ENCODE peak calls at places on chromosomes 3 and 15, in eight cellular contexts. One of them, this sample, is unnamed.

GRCh38 chr15:69414702-69415161 is 583 bp downstream of the KIF23 start:
- DNase-seq in dorsolateral prefrontal cortex: no peak
- DNase-seq in HTR-8/SVneo: peak
- DNase-seq in breast epithelium: peak
- DNase-seq in NCI-H1417: peak
- DNase-seq in ovary: peak
- DNase-seq in HCEC 1CT: peak
- DNase-seq in retina: peak
- DNase-seq in this sample: peak

GRCh38 chr15:58590236-58590635 is 158.4 kb downstream of the LIPC start:
- DNase-seq in dorsolateral prefrontal cortex: no peak
- DNase-seq in HTR-8/SVneo: no peak
- DNase-seq in breast epithelium: no peak
- DNase-seq in NCI-H1417: no peak
- DNase-seq in ovary: no peak
- DNase-seq in HCEC 1CT: no peak
- DNase-seq in retina: no peak
- DNase-seq in this sample: no peak

GRCh38 chr3:59641169-59641914 is 591.5 kb upstream of the CFAP20DC start:
- DNase-seq in dorsolateral prefrontal cortex: no peak
- DNase-seq in HTR-8/SVneo: no peak
- DNase-seq in breast epithelium: peak
- DNase-seq in NCI-H1417: no peak
- DNase-seq in ovary: no peak
- DNase-seq in HCEC 1CT: no peak
- DNase-seq in retina: no peak
- DNase-seq in this sample: no peak

GRCh38 chr3:47017504-47018268 is 38.2 kb downstream of the NBEAL2 start:
- DNase-seq in dorsolateral prefrontal cortex: no peak
- DNase-seq in HTR-8/SVneo: no peak
- DNase-seq in breast epithelium: no peak
- DNase-seq in NCI-H1417: no peak
- DNase-seq in ovary: no peak
- DNase-seq in HCEC 1CT: no peak
- DNase-seq in retina: no peak
- DNase-seq in this sample: peak

GRCh38 chr3:188948658-188949400 is 222.9 kb upstream of the TPRG1 start:
- DNase-seq in dorsolateral prefrontal cortex: peak
- DNase-seq in HTR-8/SVneo: no peak
- DNase-seq in breast epithelium: peak
- DNase-seq in NCI-H1417: no peak
- DNase-seq in ovary: no peak
- DNase-seq in HCEC 1CT: peak
- DNase-seq in retina: no peak
- DNase-seq in this sample: no peak

GRCh38 chr15:89964555-89964954 is 36.6 kb upstream of the ZNF710 start:
- DNase-seq in dorsolateral prefrontal cortex: no peak
- DNase-seq in HTR-8/SVneo: no peak
- DNase-seq in breast epithelium: no peak
- DNase-seq in NCI-H1417: peak
- DNase-seq in ovary: no peak
- DNase-seq in HCEC 1CT: no peak
- DNase-seq in retina: no peak
- DNase-seq in this sample: no peak

GRCh38 chr3:151011427-151011826 is 38.9 kb upstream of the CLRN1 start:
- DNase-seq in dorsolateral prefrontal cortex: no peak
- DNase-seq in HTR-8/SVneo: no peak
- DNase-seq in breast epithelium: no peak
- DNase-seq in NCI-H1417: peak
- DNase-seq in ovary: no peak
- DNase-seq in HCEC 1CT: peak
- DNase-seq in retina: peak
- DNase-seq in this sample: no peak

GRCh38 chr15:52163321-52164190 is 27.6 kb downstream of the GNB5 start:
- DNase-seq in dorsolateral prefrontal cortex: no peak
- DNase-seq in HTR-8/SVneo: no peak
- DNase-seq in breast epithelium: no peak
- DNase-seq in NCI-H1417: no peak
- DNase-seq in ovary: no peak
- DNase-seq in HCEC 1CT: no peak
- DNase-seq in retina: no peak
- DNase-seq in this sample: no peak

GRCh38 chr15:70556804-70557203 is 206.6 kb downstream of the UACA start:
- DNase-seq in dorsolateral prefrontal cortex: no peak
- DNase-seq in HTR-8/SVneo: no peak
- DNase-seq in breast epithelium: peak
- DNase-seq in NCI-H1417: no peak
- DNase-seq in ovary: no peak
- DNase-seq in HCEC 1CT: no peak
- DNase-seq in retina: no peak
- DNase-seq in this sample: no peak

GRCh38 chr3:13411186-13411860 is 8.8 kb downstream of the NUP210 start:
- DNase-seq in dorsolateral prefrontal cortex: no peak
- DNase-seq in HTR-8/SVneo: no peak
- DNase-seq in breast epithelium: no peak
- DNase-seq in NCI-H1417: peak
- DNase-seq in ovary: no peak
- DNase-seq in HCEC 1CT: no peak
- DNase-seq in retina: no peak
- DNase-seq in this sample: no peak

GRCh38 chr3:197718904-197719303 is 17.8 kb downstream of the RUBCN start:
- DNase-seq in dorsolateral prefrontal cortex: no peak
- DNase-seq in HTR-8/SVneo: peak
- DNase-seq in breast epithelium: no peak
- DNase-seq in NCI-H1417: no peak
- DNase-seq in ovary: no peak
- DNase-seq in HCEC 1CT: peak
- DNase-seq in retina: no peak
- DNase-seq in this sample: peak

GRCh38 chr3:109532257-109533216 is 195.2 kb upstream of the DPPA4 start:
- DNase-seq in dorsolateral prefrontal cortex: peak
- DNase-seq in HTR-8/SVneo: no peak
- DNase-seq in breast epithelium: no peak
- DNase-seq in NCI-H1417: peak
- DNase-seq in ovary: no peak
- DNase-seq in HCEC 1CT: peak
- DNase-seq in retina: peak
- DNase-seq in this sample: no peak

GRCh38 chr3:182370949-182371348 is 422.4 kb upstream of the ATP11B start:
- DNase-seq in dorsolateral prefrontal cortex: no peak
- DNase-seq in HTR-8/SVneo: no peak
- DNase-seq in breast epithelium: no peak
- DNase-seq in NCI-H1417: no peak
- DNase-seq in ovary: no peak
- DNase-seq in HCEC 1CT: no peak
- DNase-seq in retina: no peak
- DNase-seq in this sample: no peak

GRCh38 chr15:74793135-74794028 is 11.5 kb downstream of the CSK start:
- DNase-seq in dorsolateral prefrontal cortex: no peak
- DNase-seq in HTR-8/SVneo: no peak
- DNase-seq in breast epithelium: no peak
- DNase-seq in NCI-H1417: no peak
- DNase-seq in ovary: no peak
- DNase-seq in HCEC 1CT: no peak
- DNase-seq in retina: no peak
- DNase-seq in this sample: peak

GRCh38 chr3:31179768-31180167 is 285.3 kb upstream of the GADL1 start:
- DNase-seq in dorsolateral prefrontal cortex: no peak
- DNase-seq in HTR-8/SVneo: no peak
- DNase-seq in breast epithelium: no peak
- DNase-seq in NCI-H1417: peak
- DNase-seq in ovary: no peak
- DNase-seq in HCEC 1CT: no peak
- DNase-seq in retina: no peak
- DNase-seq in this sample: no peak

GRCh38 chr3:116445291-116445841 is at the start of gene LSAMP:
- DNase-seq in dorsolateral prefrontal cortex: peak
- DNase-seq in HTR-8/SVneo: no peak
- DNase-seq in breast epithelium: no peak
- DNase-seq in NCI-H1417: peak
- DNase-seq in ovary: peak
- DNase-seq in HCEC 1CT: no peak
- DNase-seq in retina: peak
- DNase-seq in this sample: no peak

GRCh38 chr15:50425219-50425618 is 1.0 kb downstream of the USP8 start:
- DNase-seq in dorsolateral prefrontal cortex: no peak
- DNase-seq in HTR-8/SVneo: no peak
- DNase-seq in breast epithelium: no peak
- DNase-seq in NCI-H1417: no peak
- DNase-seq in ovary: no peak
- DNase-seq in HCEC 1CT: no peak
- DNase-seq in retina: no peak
- DNase-seq in this sample: no peak

GRCh38 chr3:143326983-143327382 is 207.4 kb downstream of the CHST2 start:
- DNase-seq in dorsolateral prefrontal cortex: no peak
- DNase-seq in HTR-8/SVneo: no peak
- DNase-seq in breast epithelium: no peak
- DNase-seq in NCI-H1417: no peak
- DNase-seq in ovary: no peak
- DNase-seq in HCEC 1CT: no peak
- DNase-seq in retina: no peak
- DNase-seq in this sample: no peak

GRCh38 chr3:147618636-147619035 is 209.5 kb downstream of the ZIC1 start:
- DNase-seq in dorsolateral prefrontal cortex: no peak
- DNase-seq in HTR-8/SVneo: no peak
- DNase-seq in breast epithelium: no peak
- DNase-seq in NCI-H1417: peak
- DNase-seq in ovary: no peak
- DNase-seq in HCEC 1CT: no peak
- DNase-seq in retina: peak
- DNase-seq in this sample: no peak

GRCh38 chr15:68315495-68316007 is 38.0 kb downstream of the FEM1B start:
- DNase-seq in dorsolateral prefrontal cortex: no peak
- DNase-seq in HTR-8/SVneo: no peak
- DNase-seq in breast epithelium: no peak
- DNase-seq in NCI-H1417: peak
- DNase-seq in ovary: peak
- DNase-seq in HCEC 1CT: no peak
- DNase-seq in retina: no peak
- DNase-seq in this sample: no peak

GRCh38 chr3:79383402-79384012 is 384.3 kb downstream of the ROBO1 start:
- DNase-seq in dorsolateral prefrontal cortex: no peak
- DNase-seq in HTR-8/SVneo: no peak
- DNase-seq in breast epithelium: no peak
- DNase-seq in NCI-H1417: no peak
- DNase-seq in ovary: no peak
- DNase-seq in HCEC 1CT: peak
- DNase-seq in retina: no peak
- DNase-seq in this sample: no peak

GRCh38 chr3:33440578-33441321 is 545 bp upstream of the UBP1 start:
- DNase-seq in dorsolateral prefrontal cortex: peak
- DNase-seq in HTR-8/SVneo: peak
- DNase-seq in breast epithelium: peak
- DNase-seq in NCI-H1417: peak
- DNase-seq in ovary: no peak
- DNase-seq in HCEC 1CT: peak
- DNase-seq in retina: peak
- DNase-seq in this sample: peak

GRCh38 chr15:62165793-62166380 is 802 bp upstream of the C2CD4B start:
- DNase-seq in dorsolateral prefrontal cortex: no peak
- DNase-seq in HTR-8/SVneo: no peak
- DNase-seq in breast epithelium: no peak
- DNase-seq in NCI-H1417: no peak
- DNase-seq in ovary: no peak
- DNase-seq in HCEC 1CT: no peak
- DNase-seq in retina: no peak
- DNase-seq in this sample: no peak

GRCh38 chr3:62101488-62101887 is 271.9 kb downstream of the FEZF2 start:
- DNase-seq in dorsolateral prefrontal cortex: no peak
- DNase-seq in HTR-8/SVneo: no peak
- DNase-seq in breast epithelium: no peak
- DNase-seq in NCI-H1417: no peak
- DNase-seq in ovary: no peak
- DNase-seq in HCEC 1CT: no peak
- DNase-seq in retina: no peak
- DNase-seq in this sample: no peak

GRCh38 chr3:47019201-47019600 is 39.7 kb downstream of the NBEAL2 start:
- DNase-seq in dorsolateral prefrontal cortex: no peak
- DNase-seq in HTR-8/SVneo: no peak
- DNase-seq in breast epithelium: no peak
- DNase-seq in NCI-H1417: no peak
- DNase-seq in ovary: no peak
- DNase-seq in HCEC 1CT: no peak
- DNase-seq in retina: no peak
- DNase-seq in this sample: no peak

GRCh38 chr15:88484781-88485246 is 17.3 kb downstream of the MRPS11 start:
- DNase-seq in dorsolateral prefrontal cortex: peak
- DNase-seq in HTR-8/SVneo: no peak
- DNase-seq in breast epithelium: no peak
- DNase-seq in NCI-H1417: no peak
- DNase-seq in ovary: no peak
- DNase-seq in HCEC 1CT: no peak
- DNase-seq in retina: peak
- DNase-seq in this sample: peak

GRCh38 chr15:28885630-28886430 is at the start of gene APBA2:
- DNase-seq in dorsolateral prefrontal cortex: no peak
- DNase-seq in HTR-8/SVneo: peak
- DNase-seq in breast epithelium: no peak
- DNase-seq in NCI-H1417: peak
- DNase-seq in ovary: no peak
- DNase-seq in HCEC 1CT: peak
- DNase-seq in retina: peak
- DNase-seq in this sample: peak

GRCh38 chr3:56937580-56937979 is 122.9 kb upstream of the SPATA12 start:
- DNase-seq in dorsolateral prefrontal cortex: no peak
- DNase-seq in HTR-8/SVneo: no peak
- DNase-seq in breast epithelium: no peak
- DNase-seq in NCI-H1417: no peak
- DNase-seq in ovary: no peak
- DNase-seq in HCEC 1CT: no peak
- DNase-seq in retina: no peak
- DNase-seq in this sample: no peak

GRCh38 chr3:188211476-188211875 is 57.5 kb downstream of the LPP start:
- DNase-seq in dorsolateral prefrontal cortex: no peak
- DNase-seq in HTR-8/SVneo: no peak
- DNase-seq in breast epithelium: no peak
- DNase-seq in NCI-H1417: no peak
- DNase-seq in ovary: no peak
- DNase-seq in HCEC 1CT: no peak
- DNase-seq in retina: no peak
- DNase-seq in this sample: no peak

GRCh38 chr3:89171681-89172080 is 64.3 kb downstream of the EPHA3 start:
- DNase-seq in dorsolateral prefrontal cortex: no peak
- DNase-seq in HTR-8/SVneo: no peak
- DNase-seq in breast epithelium: no peak
- DNase-seq in NCI-H1417: no peak
- DNase-seq in ovary: no peak
- DNase-seq in HCEC 1CT: no peak
- DNase-seq in retina: no peak
- DNase-seq in this sample: no peak

GRCh38 chr3:78255403-78255802 is 1215.5 kb downstream of the ROBO2 start:
- DNase-seq in dorsolateral prefrontal cortex: no peak
- DNase-seq in HTR-8/SVneo: no peak
- DNase-seq in breast epithelium: no peak
- DNase-seq in NCI-H1417: no peak
- DNase-seq in ovary: no peak
- DNase-seq in HCEC 1CT: peak
- DNase-seq in retina: no peak
- DNase-seq in this sample: peak

GRCh38 chr3:139935071-139935865 is at the start of gene CLSTN2:
- DNase-seq in dorsolateral prefrontal cortex: peak
- DNase-seq in HTR-8/SVneo: peak
- DNase-seq in breast epithelium: no peak
- DNase-seq in NCI-H1417: peak
- DNase-seq in ovary: peak
- DNase-seq in HCEC 1CT: no peak
- DNase-seq in retina: peak
- DNase-seq in this sample: peak

GRCh38 chr3:65871305-65872141 is 167.2 kb downstream of the MAGI1 start:
- DNase-seq in dorsolateral prefrontal cortex: no peak
- DNase-seq in HTR-8/SVneo: no peak
- DNase-seq in breast epithelium: peak
- DNase-seq in NCI-H1417: peak
- DNase-seq in ovary: peak
- DNase-seq in HCEC 1CT: no peak
- DNase-seq in retina: no peak
- DNase-seq in this sample: no peak

GRCh38 chr3:38585791-38586420 is 63.6 kb downstream of the SCN5A start:
- DNase-seq in dorsolateral prefrontal cortex: no peak
- DNase-seq in HTR-8/SVneo: no peak
- DNase-seq in breast epithelium: no peak
- DNase-seq in NCI-H1417: no peak
- DNase-seq in ovary: no peak
- DNase-seq in HCEC 1CT: no peak
- DNase-seq in retina: no peak
- DNase-seq in this sample: no peak

This sample was measured in hepatic stellate cell.